ENCODE peak calls at places on chromosome 14, in six cellular contexts. O is tibial nerve, K is DND-41, I is stomach, S is upper lobe of right lung, Z is IMR-90. E is an unnamed sample. For H3K27me3, the result is how much of the 10 kb centered on the place peaks cover.

GRCh38 chr14:95440951-95441350 is 75.5 kb downstream of the SYNE3 start:
- DNase-seq in Z (peak), I (no peak), O (no peak), K (no peak), S (no peak), E (no peak)

GRCh38 chr14:90698379-90698869 is 117.8 kb downstream of the TTC7B start:
- DNase-seq in K (no peak), S (no peak), O (peak), I (no peak), Z (peak), E (no peak)

GRCh38 chr14:101509730-101510371 is 51.4 kb upstream of the DIO3 start:
- DNase-seq in I (no peak), O (no peak), K (no peak), Z (no peak), S (peak), E (peak)

GRCh38 chr14:54692261-54692861 is 125.4 kb downstream of the SAMD4A start:
- DNase-seq in S (no peak), K (no peak), O (no peak), I (no peak), Z (no peak), E (no peak)

GRCh38 chr14:105241641-105242040 is 6.7 kb upstream of the BTBD6 start:
- DNase-seq in O (no peak), Z (no peak), K (no peak), S (peak), I (no peak), E (no peak)

GRCh38 chr14:104536942-104537612 is 42.5 kb upstream of the C14orf180 start:
- DNase-seq in I (no peak), Z (peak), O (no peak), K (no peak), S (no peak), E (peak)

GRCh38 chr14:61646366-61647101 is 48.8 kb upstream of the HIF1A start:
- DNase-seq in K (no peak), Z (no peak), I (no peak), S (no peak), O (no peak), E (no peak)

GRCh38 chr14:103879570-103880333 is 32.4 kb upstream of the PPP1R13B start:
- DNase-seq in K (no peak), O (no peak), Z (no peak), S (peak), I (peak), E (peak)

GRCh38 chr14:93430889-93431670 is at the start of gene UNC79:
- DNase-seq in I (no peak), O (no peak), S (no peak), Z (no peak), K (peak), E (no peak)

GRCh38 chr14:61570188-61570960 is 124.9 kb upstream of the HIF1A start:
- DNase-seq in Z (peak), K (peak), O (no peak), I (no peak), S (no peak), E (no peak)

GRCh38 chr14:93857500-93857899 is 69.2 kb upstream of the PRIMA1 start:
- DNase-seq in S (no peak), Z (no peak), K (no peak), I (no peak), O (no peak), E (no peak)

GRCh38 chr14:93970967-93971634 is 5.3 kb downstream of the ASB2 start:
- DNase-seq in S (no peak), I (peak), K (no peak), O (no peak), Z (peak), E (peak)

GRCh38 chr14:103819503-103820307 is 27.7 kb downstream of the PPP1R13B start:
- DNase-seq in Z (no peak), K (no peak), O (peak), I (peak), S (peak), E (peak)

GRCh38 chr14:54475911-54476310 is 12.9 kb downstream of the GMFB start:
- DNase-seq in Z (no peak), I (no peak), K (no peak), S (no peak), O (no peak), E (no peak)

GRCh38 chr14:33932526-33933292 is 18.2 kb downstream of the EGLN3 start:
- DNase-seq in I (no peak), Z (no peak), S (no peak), K (no peak), O (no peak), E (no peak)

GRCh38 chr14:106605548-106606448 is 1079.4 kb downstream of the TMEM121 start:
- DNase-seq in K (peak), O (no peak), I (peak), S (peak), Z (no peak), E (peak)

GRCh38 chr14:99244960-99245340 is 27.0 kb downstream of the BCL11B start:
- DNase-seq in Z (no peak), O (no peak), S (no peak), K (no peak), I (no peak), E (no peak)
- H3K27me3 ChIP-seq in Z (under half), O (half or more), S (half or more), K (under half), I (half or more), E (half or more)

GRCh38 chr14:68784298-68784910 is 8.5 kb downstream of the ZFP36L1 start:
- DNase-seq in I (peak), S (peak), O (no peak), K (no peak), Z (no peak), E (no peak)

GRCh38 chr14:68780358-68781160 is 12.3 kb downstream of the ZFP36L1 start:
- DNase-seq in S (peak), O (no peak), Z (peak), K (peak), I (peak), E (no peak)

GRCh38 chr14:68783408-68784297 is 9.2 kb downstream of the ZFP36L1 start:
- DNase-seq in K (no peak), I (peak), Z (no peak), S (no peak), O (no peak), E (no peak)

GRCh38 chr14:68781161-68782021 is 11.5 kb downstream of the ZFP36L1 start:
- DNase-seq in S (no peak), I (peak), Z (no peak), O (no peak), K (peak), E (no peak)

DNA sequence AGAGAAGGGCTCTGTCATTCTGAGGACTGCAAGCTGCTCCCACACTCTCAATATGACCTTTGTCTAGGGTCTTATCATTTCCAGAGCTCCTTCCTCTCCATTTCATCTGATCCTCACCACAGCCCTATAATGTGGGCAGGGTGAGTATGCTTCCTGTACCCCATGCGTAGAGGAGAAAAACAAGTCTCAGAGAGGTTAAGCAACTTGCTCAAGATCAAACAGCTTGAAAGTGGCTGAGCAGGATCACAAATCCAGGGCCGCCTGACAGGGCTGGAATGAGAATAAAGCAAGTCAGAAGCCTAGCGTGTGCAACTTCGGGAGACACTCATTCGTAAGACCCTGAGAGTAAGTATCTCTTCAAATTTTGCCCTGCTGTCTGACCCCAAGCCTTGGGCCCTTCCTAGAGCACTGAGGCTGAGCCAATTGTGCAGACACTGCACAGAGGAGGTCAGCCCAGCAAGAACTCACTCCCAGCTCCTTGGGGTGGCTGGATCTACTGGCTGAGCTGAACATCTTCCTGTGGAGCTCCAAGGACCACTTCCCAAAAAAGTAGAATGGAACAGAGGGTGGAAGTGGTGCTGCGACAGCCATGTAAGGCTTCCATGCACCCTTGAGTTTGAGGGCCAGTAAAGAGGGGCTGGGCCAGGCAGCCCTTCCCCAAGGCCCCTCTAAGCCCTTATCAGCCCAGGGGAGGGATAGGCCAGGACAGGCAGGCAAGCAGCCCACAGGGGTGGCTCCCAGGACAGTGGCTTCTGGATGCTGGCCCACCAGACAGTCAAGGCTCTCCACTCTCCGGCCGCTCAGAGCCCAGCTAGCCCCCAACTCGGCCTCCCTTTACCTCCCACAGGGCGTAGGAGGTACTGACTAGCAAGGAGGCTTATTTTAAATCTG is 10.5 kb downstream of the ZFP36L1 start:
- DNase-seq in K (peak), I (peak), S (no peak), O (no peak), Z (no peak), E (no peak)
- TF ChIP-seq CTCF in K (no peak), I (no peak), S (no peak), O (no peak), Z (no peak), E (no peak)

DNA sequence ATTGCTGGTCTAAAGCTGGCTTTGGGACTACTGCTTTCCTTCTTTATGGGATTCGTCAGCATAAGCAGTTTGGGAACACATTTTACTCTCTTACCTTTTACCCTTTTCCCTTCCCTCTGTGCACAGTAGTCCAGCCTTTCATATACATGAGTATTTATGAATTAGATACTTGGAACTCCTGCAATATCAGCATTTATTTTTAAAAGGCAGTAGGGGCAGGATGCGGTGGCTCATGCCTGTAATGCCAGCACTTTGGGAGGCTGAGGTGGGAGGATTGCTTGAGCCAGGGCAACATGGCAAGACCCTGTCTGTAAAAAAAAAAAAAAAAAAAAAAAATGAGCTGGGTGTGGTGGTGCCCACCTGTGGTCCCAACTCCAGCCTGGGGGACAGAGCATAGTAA is 3.0 kb downstream of the NUBPL start:
- DNase-seq in K (no peak), S (no peak), Z (no peak), I (no peak), O (no peak), E (no peak)
- H3K27me3 ChIP-seq in K (under half), S (under half), Z (under half), I (under half), O (under half), E (under half)

GRCh38 chr14:76101980-76102379 is 49.7 kb upstream of the GPATCH2L start:
- DNase-seq in Z (no peak), I (no peak), S (no peak), K (no peak), O (no peak), E (no peak)
- TF ChIP-seq CTCF in Z (peak), I (no peak), S (no peak), K (no peak), O (no peak), E (no peak)

DNA sequence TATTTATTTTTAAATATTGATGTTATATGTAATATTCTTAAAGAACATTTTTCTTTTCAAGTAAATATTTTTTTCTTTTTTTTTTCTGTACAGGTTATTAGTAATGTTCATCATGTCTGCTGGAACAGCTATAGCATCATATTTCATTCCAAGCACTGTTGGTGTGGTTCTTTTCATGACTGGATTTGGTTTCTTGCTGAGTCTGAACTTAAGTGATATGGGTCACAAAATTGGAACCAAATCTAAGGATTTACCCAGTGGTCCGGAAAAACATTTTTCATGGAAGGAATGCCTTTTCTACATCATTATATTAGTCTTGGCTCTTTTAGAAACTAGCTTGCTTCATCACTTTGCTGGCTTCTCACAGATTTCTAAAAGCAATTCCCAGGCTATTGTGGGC is 23.2 kb downstream of the PCNX4 start:
- DNase-seq in Z (no peak), S (no peak), I (no peak), K (no peak), O (no peak), E (no peak)
- H3K27me3 ChIP-seq in Z (under half), S (under half), I (under half), K (under half), O (under half), E (under half)